ENCODE peak calls at places on chromosomes 3 and 15, in nine cellular contexts. S, M, W, X, E, Q, U, Y and L are unnamed samples.

GRCh38 chr3:96843505-96844203 is 29.3 kb downstream of the EPHA6 start:
- DNase-seq in S (no peak), M (no peak), W (no peak), X (no peak), E (peak), Q (no peak), U (no peak), Y (no peak), L (no peak)

GRCh38 chr15:71380345-71380744 is 265.1 kb downstream of the THSD4 start:
- DNase-seq in S (no peak), M (no peak), W (no peak), X (no peak), E (no peak), Q (no peak), U (no peak), Y (no peak), L (no peak)

GRCh38 chr3:160232014-160232413 is 6.8 kb downstream of the C3orf80 start:
- DNase-seq in S (no peak), M (no peak), W (no peak), X (no peak), E (no peak), Q (no peak), U (no peak), Y (no peak), L (no peak)

GRCh38 chr3:63900459-63900858 is 11.7 kb downstream of the SCAANT1 start:
- DNase-seq in S (no peak), M (no peak), W (no peak), X (no peak), E (no peak), Q (peak), U (no peak), Y (no peak), L (no peak)

GRCh38 chr15:40858706-40859105 is 14.9 kb downstream of the SPINT1 start:
- DNase-seq in S (no peak), M (no peak), W (no peak), X (no peak), E (no peak), Q (no peak), U (no peak), Y (no peak), L (no peak)

GRCh38 chr15:25860885-25861866 is 2.0 kb downstream of the ATP10A start:
- DNase-seq in S (no peak), M (no peak), W (no peak), X (no peak), E (peak), Q (no peak), U (no peak), Y (no peak), L (no peak)

GRCh38 chr15:65303687-65304392 is 637 bp upstream of the RNU5B-1 start:
- DNase-seq in S (peak), M (peak), W (peak), X (no peak), E (peak), Q (peak), U (peak), Y (peak), L (peak)

GRCh38 chr3:72855001-72855400 is 6.8 kb upstream of the SHQ1 start:
- DNase-seq in S (no peak), M (no peak), W (no peak), X (no peak), E (no peak), Q (no peak), U (no peak), Y (no peak), L (no peak)

GRCh38 chr15:47741907-47742306 is 24.6 kb downstream of the SEMA6D start:
- DNase-seq in S (no peak), M (no peak), W (no peak), X (no peak), E (no peak), Q (no peak), U (no peak), Y (no peak), L (no peak)